ENCODE peak calls at places on chromosome 10, in six cellular contexts. R is lung, G is pancreas, C is Caki2, V is kidney, F is IMR-90. K is an unnamed sample.

GRCh38 chr10:75972494-75973276 is 541.3 kb downstream of the LRMDA start:
- DNase-seq in G (no peak), F (peak), V (no peak), R (no peak), C (no peak), K (peak)

GRCh38 chr10:63576501-63576900 is 55.3 kb downstream of the REEP3 start:
- DNase-seq in R (no peak), F (no peak), V (no peak), C (no peak), G (no peak), K (no peak)

GRCh38 chr10:27558612-27559020 is 54.5 kb downstream of the RAB18 start:
- DNase-seq in G (no peak), F (peak), R (peak), C (peak), V (no peak), K (peak)

GRCh38 chr10:118045842-118046490 is 775 bp downstream of the RAB11FIP2 start:
- DNase-seq in G (no peak), R (peak), F (peak), C (peak), V (peak), K (no peak)

GRCh38 chr10:128254486-128254885 is 128.3 kb upstream of the MKI67 start:
- DNase-seq in R (no peak), F (no peak), G (no peak), C (no peak), V (no peak), K (peak)

GRCh38 chr10:25049966-25050365 is 33.6 kb downstream of the THNSL1 start:
- DNase-seq in C (no peak), G (no peak), F (no peak), V (no peak), R (no peak), K (peak)

GRCh38 chr10:116490028-116490662 is 55.6 kb upstream of the PNLIP start:
- DNase-seq in C (no peak), F (peak), G (no peak), V (no peak), R (no peak), K (peak)

GRCh38 chr10:59900044-59900727 is 6.2 kb downstream of the CCDC6 start:
- DNase-seq in C (no peak), F (no peak), G (no peak), R (no peak), V (no peak), K (no peak)

GRCh38 chr10:93954726-93955363 is 38.9 kb upstream of the PLCE1 start:
- DNase-seq in G (no peak), R (no peak), F (peak), V (no peak), C (no peak), K (peak)

GRCh38 chr10:49645417-49646255 is 31.8 kb downstream of the CHAT start:
- DNase-seq in F (no peak), C (no peak), V (no peak), R (no peak), G (no peak), K (no peak)

GRCh38 chr10:32055478-32056135 is 618 bp downstream of the KIF5B start:
- DNase-seq in R (peak), V (peak), C (no peak), G (peak), F (peak), K (peak)

GRCh38 chr10:986881-987634 is 1.2 kb upstream of the GTPBP4 start:
- DNase-seq in F (peak), C (peak), V (no peak), G (no peak), R (no peak), K (peak)

GRCh38 chr10:119655566-119656001 is 4.4 kb downstream of the BAG3 start:
- DNase-seq in F (peak), G (no peak), C (peak), R (no peak), V (peak), K (peak)

GRCh38 chr10:98344589-98345038 is 70.4 kb downstream of the PYROXD2 start:
- DNase-seq in V (peak), G (peak), C (no peak), R (peak), F (peak), K (peak)

GRCh38 chr10:110525349-110526260 is 27.9 kb downstream of the DUSP5 start:
- DNase-seq in G (no peak), C (no peak), F (peak), R (no peak), V (no peak), K (peak)

GRCh38 chr10:28400678-28401077 is 97.8 kb upstream of the MPP7 start:
- DNase-seq in F (no peak), C (no peak), R (no peak), G (no peak), V (no peak), K (no peak)

K was measured in choroid plexus epithelial cell.